ENCODE peak calls at places on chromosome 16, in seven cellular contexts. G is CD8-positive, alpha-beta memory T cell; B is gastrocnemius medialis; U is uterus; I is IMR-90; Y is Peyer's patch; T is stomach. R is an unnamed sample.

GRCh38 chr16:15950167-15950854 is 895 bp downstream of the ABCC1 start:
- DNase-seq in T (peak; percentile 28), U (peak; percentile 22), I (peak; percentile 44), G (peak; percentile 32), B (peak; percentile 53), Y (no peak), R (no peak)

GRCh38 chr16:76900285-76901263 is 290.4 kb upstream of the MON1B start:
- DNase-seq in B (no peak), U (no peak), Y (no peak), T (no peak), I (no peak), G (no peak), R (no peak)

GRCh38 chr16:83952587-83952939 is 477 bp upstream of the OSGIN1 start:
- DNase-seq in U (no peak), T (peak; percentile 35), B (no peak), G (no peak), Y (no peak), I (no peak), R (no peak)

GRCh38 chr16:12260647-12261262 is 284.2 kb downstream of the SNX29 start:
- DNase-seq in U (no peak), T (no peak), G (no peak), B (no peak), I (peak; percentile 84), Y (no peak), R (no peak)

GRCh38 chr16:89619880-89620279 is 6.4 kb downstream of the DPEP1 start:
- DNase-seq in Y (no peak), G (no peak), T (no peak), I (no peak), B (no peak), U (no peak), R (no peak)

GRCh38 chr16:81848306-81848853 is 69.3 kb downstream of the PLCG2 start:
- DNase-seq in B (no peak), Y (no peak), G (no peak), U (no peak), T (no peak), I (no peak), R (no peak)

GRCh38 chr16:24844101-24845030 is 1.4 kb upstream of the SLC5A11 start:
- DNase-seq in G (no peak), I (peak; percentile 28), B (no peak), Y (peak; percentile 71), U (no peak), T (peak; percentile 48), R (no peak)

GRCh38 chr16:66639091-66639885 is 34.8 kb downstream of the CMTM3 start:
- DNase-seq in T (no peak), I (no peak), G (no peak), B (no peak), Y (no peak), U (no peak), R (no peak)

GRCh38 chr16:11034481-11034931 is 90.1 kb downstream of the CLEC16A start:
- DNase-seq in Y (no peak), T (no peak), G (no peak), U (peak; percentile 55), I (peak; percentile 24), B (peak; percentile 36), R (peak; percentile 29)

GRCh38 chr16:78179666-78180065 is 80.2 kb downstream of the WWOX start:
- DNase-seq in Y (no peak), B (no peak), U (no peak), I (no peak), T (no peak), G (no peak), R (no peak)

GRCh38 chr16:1470543-1471251 is 4.1 kb downstream of the CLCN7 start:
- DNase-seq in T (no peak), U (no peak), Y (no peak), G (no peak), B (no peak), I (peak; percentile 43), R (no peak)

GRCh38 chr16:87178177-87178863 is 138.9 kb downstream of the C16orf95 start:
- DNase-seq in B (no peak), U (no peak), G (no peak), I (no peak), T (no peak), Y (no peak), R (peak; percentile 28)

GRCh38 chr16:29307598-29308507 is 98.7 kb downstream of the NPIPB11 start:
- DNase-seq in T (no peak), U (no peak), I (peak; percentile 79), Y (no peak), B (no peak), G (no peak), R (no peak)

GRCh38 chr16:13391337-13391736 is 489.9 kb downstream of the SHISA9 start:
- DNase-seq in G (no peak), U (no peak), I (no peak), Y (no peak), T (no peak), B (no peak), R (no peak)

GRCh38 chr16:87416826-87417471 is 24.8 kb downstream of the MAP1LC3B start:
- DNase-seq in G (no peak), I (peak; percentile 72), B (no peak), U (peak; percentile 47), Y (no peak), T (no peak), R (no peak)

GRCh38 chr16:54545890-54546476 is 259.4 kb upstream of the IRX3 start:
- DNase-seq in U (no peak), G (no peak), B (no peak), I (no peak), T (no peak), Y (no peak), R (no peak)

GRCh38 chr16:54547052-54547451 is 260.5 kb upstream of the IRX3 start:
- DNase-seq in U (no peak), T (no peak), Y (no peak), G (no peak), B (no peak), I (no peak), R (no peak)

GRCh38 chr16:54546481-54546880 is 259.9 kb upstream of the IRX3 start:
- DNase-seq in G (no peak), T (no peak), U (no peak), B (no peak), Y (no peak), I (no peak), R (no peak)

GRCh38 chr16:54542805-54543504 is 256.4 kb upstream of the IRX3 start:
- DNase-seq in T (no peak), Y (no peak), I (no peak), U (no peak), G (no peak), B (no peak), R (no peak)

DNA sequence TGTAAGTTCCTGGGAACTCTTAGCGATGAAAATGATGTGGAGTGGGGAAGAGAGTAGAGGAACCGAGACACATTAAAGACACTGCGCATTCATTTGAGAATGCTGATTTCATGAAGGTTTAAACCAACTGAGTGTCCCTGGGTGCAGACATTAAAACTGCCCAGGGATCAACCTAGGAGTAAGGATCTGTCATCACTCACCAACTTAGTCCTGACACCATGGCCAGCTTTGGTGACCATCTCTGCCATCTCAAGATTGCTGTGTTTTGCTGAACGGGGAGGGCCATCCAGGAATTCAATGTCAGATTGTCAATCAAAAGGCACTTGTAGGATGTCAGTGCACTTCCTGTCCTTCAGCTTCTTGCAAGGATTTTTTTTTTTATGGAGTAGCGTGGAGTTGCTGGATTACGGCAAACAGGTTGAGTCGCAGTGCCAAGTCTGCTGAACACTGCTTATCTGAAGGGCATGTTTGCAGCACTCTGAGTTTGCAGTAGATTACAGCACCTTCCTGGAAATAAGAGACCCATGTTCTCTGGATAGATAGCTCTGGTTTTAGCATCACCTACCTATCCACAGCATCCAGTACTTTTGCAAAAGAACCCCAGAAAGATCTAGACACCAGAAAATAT is 258.1 kb upstream of the IRX3 start:
- DNase-seq in I (no peak), Y (no peak), U (no peak), T (peak; percentile 74), G (no peak), B (no peak), R (no peak)
- H3K27me3 ChIP-seq in I (no peaks in the 10 kb centered on the region), Y (no peaks in the 10 kb centered on the region), U (no peaks in the 10 kb centered on the region), T (peaks cover 7% of the 10 kb centered on the region), G (no peaks in the 10 kb centered on the region), B (peaks cover 14% of the 10 kb centered on the region), R (no peaks in the 10 kb centered on the region)

DNA sequence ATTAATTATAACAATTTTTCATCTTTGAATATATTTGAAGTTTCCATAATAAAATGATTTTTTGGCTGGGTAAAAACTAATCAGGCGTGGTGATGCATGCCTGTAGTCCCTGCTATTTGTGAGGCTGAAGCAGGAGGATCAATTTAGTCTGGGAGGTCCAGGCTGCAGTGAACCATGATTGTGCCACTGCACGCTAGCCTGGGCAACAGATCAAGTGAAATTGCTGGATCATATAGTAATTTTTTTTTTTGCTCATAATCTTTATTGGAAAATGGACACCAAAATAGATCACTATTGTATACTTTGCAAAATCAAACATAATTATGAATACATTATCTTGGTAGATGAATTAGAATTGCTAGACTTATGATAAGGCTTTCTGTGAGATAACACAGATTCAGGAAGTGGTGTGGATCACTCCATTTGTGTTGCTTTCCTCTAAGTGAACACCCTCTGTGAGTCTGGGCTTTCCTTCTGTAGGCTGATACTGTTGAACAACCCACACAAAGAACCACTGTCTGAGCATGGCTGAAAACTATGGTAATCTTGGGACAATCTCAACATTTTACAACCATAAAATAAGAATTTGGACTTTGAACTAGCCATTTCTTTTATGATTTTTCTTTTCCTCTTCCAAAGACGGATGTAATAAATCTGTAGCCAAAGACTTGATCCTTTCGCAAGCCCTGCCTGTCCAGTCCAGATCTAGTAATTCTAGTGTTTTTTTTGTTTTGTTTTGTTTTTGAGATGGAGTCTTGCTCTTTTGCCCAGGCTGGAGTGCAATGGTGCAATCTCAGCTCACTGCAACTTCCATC is 5.6 kb upstream of the ST3GAL2 start:
- DNase-seq in I (no peak), B (no peak), G (no peak), U (no peak), Y (no peak), T (no peak), R (no peak)
- H3K27me3 ChIP-seq in I (no peaks in the 10 kb centered on the region), B (no peaks in the 10 kb centered on the region), G (no peaks in the 10 kb centered on the region), U (no peaks in the 10 kb centered on the region), Y (no peaks in the 10 kb centered on the region), T (no peaks in the 10 kb centered on the region), R (no peaks in the 10 kb centered on the region)

GRCh38 chr16:74797414-74797813 is 22.8 kb upstream of the FA2H start:
- DNase-seq in T (no peak), Y (no peak), B (no peak), U (no peak), G (no peak), I (no peak), R (no peak)
- H3K27me3 ChIP-seq in T (no peaks in the 10 kb centered on the region), Y (no peaks in the 10 kb centered on the region), B (no peaks in the 10 kb centered on the region), U (no peaks in the 10 kb centered on the region), G (no peaks in the 10 kb centered on the region), I (peaks cover 14% of the 10 kb centered on the region), R (no peaks in the 10 kb centered on the region)

GRCh38 chr16:85610446-85611204 is 2.5 kb upstream of the GSE1 start:
- DNase-seq in G (peak; percentile 84), U (peak; percentile 89), Y (peak; percentile 93), T (peak; percentile 89), I (peak; percentile 81), B (peak; percentile 83), R (peak; percentile 79)
- H3K27me3 ChIP-seq in G (no peaks in the 10 kb centered on the region), U (no peaks in the 10 kb centered on the region), Y (no peaks in the 10 kb centered on the region), T (no peaks in the 10 kb centered on the region), I (no peaks in the 10 kb centered on the region), B (no peaks in the 10 kb centered on the region), R (no peaks in the 10 kb centered on the region)

GRCh38 chr16:69607674-69608073 is 41.9 kb downstream of the NFAT5 start:
- DNase-seq in T (no peak), U (no peak), I (no peak), G (no peak), Y (no peak), B (no peak), R (no peak)
- H3K27me3 ChIP-seq in T (no peaks in the 10 kb centered on the region), U (no peaks in the 10 kb centered on the region), I (no peaks in the 10 kb centered on the region), G (no peaks in the 10 kb centered on the region), Y (no peaks in the 10 kb centered on the region), B (no peaks in the 10 kb centered on the region), R (no peaks in the 10 kb centered on the region)

R was measured in tibial nerve.